ENCODE peak calls at places on chromosomes 3 and 15, in seven cellular contexts. One of them, this sample, is unnamed. For H3K4me1, the result is how much of the 10 kb centered on the place peaks cover.

GRCh38 chr3:170142373-170142772 is 39.2 kb downstream of the PHC3 start:
- DNase-seq in IMR-90: no peak
- DNase-seq in mesenchymal stem cell: no peak
- DNase-seq in neuronal stem cell: no peak
- DNase-seq in trophoblast cell: no peak
- DNase-seq in H9: no peak
- DNase-seq in H1: no peak
- DNase-seq in this sample: no peak

GRCh38 chr3:111173328-111173900 is 101.8 kb downstream of the NECTIN3 start:
- DNase-seq in IMR-90: peak
- DNase-seq in mesenchymal stem cell: no peak
- DNase-seq in neuronal stem cell: peak
- DNase-seq in trophoblast cell: no peak
- DNase-seq in H9: peak
- DNase-seq in H1: no peak
- DNase-seq in this sample: peak

GRCh38 chr3:60555704-60556340 is 695.4 kb downstream of the FHIT start:
- DNase-seq in IMR-90: peak
- DNase-seq in mesenchymal stem cell: peak
- DNase-seq in neuronal stem cell: peak
- DNase-seq in trophoblast cell: no peak
- DNase-seq in H9: peak
- DNase-seq in H1: no peak
- DNase-seq in this sample: peak

GRCh38 chr3:10500717-10501663 is 4.4 kb downstream of the ATP2B2 start:
- DNase-seq in IMR-90: no peak
- DNase-seq in mesenchymal stem cell: no peak
- DNase-seq in neuronal stem cell: no peak
- DNase-seq in trophoblast cell: no peak
- DNase-seq in H9: no peak
- DNase-seq in H1: no peak
- DNase-seq in this sample: no peak

GRCh38 chr3:11556234-11556633 is 87.5 kb downstream of the VGLL4 start:
- DNase-seq in IMR-90: no peak
- DNase-seq in mesenchymal stem cell: no peak
- DNase-seq in neuronal stem cell: no peak
- DNase-seq in trophoblast cell: no peak
- DNase-seq in H9: no peak
- DNase-seq in H1: no peak
- DNase-seq in this sample: no peak

GRCh38 chr15:57343018-57343417 is 33.3 kb upstream of the CGNL1 start:
- DNase-seq in IMR-90: no peak
- DNase-seq in mesenchymal stem cell: no peak
- DNase-seq in neuronal stem cell: no peak
- DNase-seq in trophoblast cell: no peak
- DNase-seq in H9: no peak
- DNase-seq in H1: no peak
- DNase-seq in this sample: no peak

GRCh38 chr3:40690696-40691597 is 166.2 kb downstream of the ZNF621 start:
- DNase-seq in IMR-90: no peak
- DNase-seq in mesenchymal stem cell: no peak
- DNase-seq in neuronal stem cell: no peak
- DNase-seq in trophoblast cell: no peak
- DNase-seq in H9: no peak
- DNase-seq in H1: no peak
- DNase-seq in this sample: no peak

GRCh38 chr15:25710184-25710583 is 152.9 kb downstream of the ATP10A start:
- DNase-seq in IMR-90: no peak
- DNase-seq in mesenchymal stem cell: no peak
- DNase-seq in neuronal stem cell: peak
- DNase-seq in trophoblast cell: peak
- DNase-seq in H9: peak
- DNase-seq in H1: peak
- DNase-seq in this sample: peak

GRCh38 chr3:78724886-78725285 is 1042.9 kb downstream of the ROBO1 start:
- DNase-seq in IMR-90: no peak
- DNase-seq in mesenchymal stem cell: peak
- DNase-seq in neuronal stem cell: no peak
- DNase-seq in trophoblast cell: no peak
- DNase-seq in H9: no peak
- DNase-seq in H1: no peak
- DNase-seq in this sample: peak

GRCh38 chr3:120180731-120181412 is 86.6 kb upstream of the GSK3B start:
- DNase-seq in IMR-90: no peak
- DNase-seq in mesenchymal stem cell: no peak
- DNase-seq in neuronal stem cell: no peak
- DNase-seq in trophoblast cell: peak
- DNase-seq in H9: no peak
- DNase-seq in H1: no peak
- DNase-seq in this sample: no peak

GRCh38 chr15:72835289-72835890 is 51.8 kb upstream of the ADPGK start:
- DNase-seq in IMR-90: no peak
- DNase-seq in mesenchymal stem cell: no peak
- DNase-seq in neuronal stem cell: peak
- DNase-seq in trophoblast cell: no peak
- DNase-seq in H9: peak
- DNase-seq in H1: peak
- DNase-seq in this sample: peak

GRCh38 chr3:161273589-161274218 is 52.6 kb downstream of the NMD3 start:
- DNase-seq in IMR-90: peak
- DNase-seq in mesenchymal stem cell: peak
- DNase-seq in neuronal stem cell: peak
- DNase-seq in trophoblast cell: peak
- DNase-seq in H9: no peak
- DNase-seq in H1: no peak
- DNase-seq in this sample: peak

GRCh38 chr15:62952969-62953368 is 89.6 kb upstream of the TPM1 start:
- DNase-seq in IMR-90: no peak
- DNase-seq in mesenchymal stem cell: no peak
- DNase-seq in neuronal stem cell: no peak
- DNase-seq in trophoblast cell: peak
- DNase-seq in H9: peak
- DNase-seq in H1: no peak
- DNase-seq in this sample: no peak

GRCh38 chr3:159787191-159787590 is 201.4 kb upstream of the IL12A start:
- DNase-seq in IMR-90: peak
- DNase-seq in mesenchymal stem cell: peak
- DNase-seq in neuronal stem cell: no peak
- DNase-seq in trophoblast cell: peak
- DNase-seq in H9: no peak
- DNase-seq in H1: no peak
- DNase-seq in this sample: peak

GRCh38 chr3:169029674-169030285 is 633.7 kb downstream of the MECOM start:
- DNase-seq in IMR-90: no peak
- DNase-seq in mesenchymal stem cell: no peak
- DNase-seq in neuronal stem cell: no peak
- DNase-seq in trophoblast cell: no peak
- DNase-seq in H9: no peak
- DNase-seq in H1: no peak
- DNase-seq in this sample: no peak

GRCh38 chr3:133868758-133869429 is 26.8 kb downstream of the RAB6B start:
- DNase-seq in IMR-90: no peak
- DNase-seq in mesenchymal stem cell: no peak
- DNase-seq in neuronal stem cell: no peak
- DNase-seq in trophoblast cell: no peak
- DNase-seq in H9: no peak
- DNase-seq in H1: no peak
- DNase-seq in this sample: no peak

GRCh38 chr15:78989701-78990248 is 44.9 kb upstream of the CTSH start:
- DNase-seq in IMR-90: no peak
- DNase-seq in mesenchymal stem cell: no peak
- DNase-seq in neuronal stem cell: no peak
- DNase-seq in trophoblast cell: no peak
- DNase-seq in H9: no peak
- DNase-seq in H1: no peak
- DNase-seq in this sample: no peak

GRCh38 chr15:56249080-56249479 is 5.4 kb upstream of the RFX7 start:
- DNase-seq in IMR-90: peak
- DNase-seq in mesenchymal stem cell: peak
- DNase-seq in neuronal stem cell: no peak
- DNase-seq in trophoblast cell: peak
- DNase-seq in H9: peak
- DNase-seq in H1: no peak
- DNase-seq in this sample: peak

GRCh38 chr15:77160562-77161481 is 89.9 kb upstream of the TSPAN3 start:
- DNase-seq in IMR-90: no peak
- DNase-seq in mesenchymal stem cell: peak
- DNase-seq in neuronal stem cell: no peak
- DNase-seq in trophoblast cell: no peak
- DNase-seq in H9: no peak
- DNase-seq in H1: no peak
- DNase-seq in this sample: no peak

GRCh38 chr3:14962762-14963161 is 15.4 kb downstream of the NR2C2 start:
- DNase-seq in IMR-90: peak
- DNase-seq in mesenchymal stem cell: no peak
- DNase-seq in neuronal stem cell: no peak
- DNase-seq in trophoblast cell: no peak
- DNase-seq in H9: no peak
- DNase-seq in H1: no peak
- DNase-seq in this sample: no peak

GRCh38 chr3:104519968-104520655 is 846.6 kb upstream of the ALCAM start:
- DNase-seq in IMR-90: no peak
- DNase-seq in mesenchymal stem cell: no peak
- DNase-seq in neuronal stem cell: no peak
- DNase-seq in trophoblast cell: no peak
- DNase-seq in H9: no peak
- DNase-seq in H1: no peak
- DNase-seq in this sample: peak

GRCh38 chr3:147412491-147412916 is 3.3 kb downstream of the ZIC1 start:
- DNase-seq in IMR-90: no peak
- DNase-seq in mesenchymal stem cell: no peak
- DNase-seq in neuronal stem cell: peak
- DNase-seq in trophoblast cell: no peak
- DNase-seq in H9: peak
- DNase-seq in H1: no peak
- DNase-seq in this sample: peak

GRCh38 chr3:16849795-16850194 is 35.0 kb upstream of the PLCL2 start:
- DNase-seq in IMR-90: peak
- DNase-seq in mesenchymal stem cell: peak
- DNase-seq in neuronal stem cell: no peak
- DNase-seq in trophoblast cell: no peak
- DNase-seq in H9: no peak
- DNase-seq in H1: no peak
- DNase-seq in this sample: peak

GRCh38 chr3:38641461-38642110 is 7.9 kb downstream of the SCN5A start:
- DNase-seq in IMR-90: no peak
- DNase-seq in mesenchymal stem cell: no peak
- DNase-seq in neuronal stem cell: no peak
- DNase-seq in trophoblast cell: no peak
- DNase-seq in H9: peak
- DNase-seq in H1: no peak
- DNase-seq in this sample: no peak

GRCh38 chr15:98777426-98777825 is 129.1 kb downstream of the IGF1R start:
- DNase-seq in IMR-90: no peak
- DNase-seq in mesenchymal stem cell: no peak
- DNase-seq in neuronal stem cell: no peak
- DNase-seq in trophoblast cell: no peak
- DNase-seq in H9: no peak
- DNase-seq in H1: no peak
- DNase-seq in this sample: no peak

GRCh38 chr15:23869391-23869790 is 182.3 kb upstream of the NDN start:
- DNase-seq in IMR-90: no peak
- DNase-seq in mesenchymal stem cell: peak
- DNase-seq in neuronal stem cell: peak
- DNase-seq in trophoblast cell: no peak
- DNase-seq in H9: peak
- DNase-seq in H1: peak
- DNase-seq in this sample: peak

GRCh38 chr15:55827204-55827603 is 84.3 kb upstream of the PRTG start:
- DNase-seq in IMR-90: peak
- DNase-seq in mesenchymal stem cell: no peak
- DNase-seq in neuronal stem cell: no peak
- DNase-seq in trophoblast cell: no peak
- DNase-seq in H9: no peak
- DNase-seq in H1: no peak
- DNase-seq in this sample: peak

GRCh38 chr15:81108427-81108826 is 25.6 kb upstream of the CFAP161 start:
- DNase-seq in IMR-90: no peak
- DNase-seq in mesenchymal stem cell: peak
- DNase-seq in neuronal stem cell: no peak
- DNase-seq in trophoblast cell: no peak
- DNase-seq in H9: no peak
- DNase-seq in H1: no peak
- DNase-seq in this sample: peak

GRCh38 chr3:81339040-81339845 is 422.2 kb downstream of the GBE1 start:
- DNase-seq in IMR-90: peak
- DNase-seq in mesenchymal stem cell: no peak
- DNase-seq in neuronal stem cell: no peak
- DNase-seq in trophoblast cell: no peak
- DNase-seq in H9: no peak
- DNase-seq in H1: no peak
- DNase-seq in this sample: peak
- H3K4ac ChIP-seq in IMR-90: no peak
- H3K4ac ChIP-seq in mesenchymal stem cell: no peak
- H3K4ac ChIP-seq in neuronal stem cell: no peak
- H3K4ac ChIP-seq in trophoblast cell: no peak
- H3K4ac ChIP-seq in H9: no peak
- H3K4ac ChIP-seq in H1: no peak
- H3K4ac ChIP-seq in this sample: no peak

GRCh38 chr3:73423133-73423532 is 201.6 kb downstream of the PDZRN3 start:
- DNase-seq in IMR-90: no peak
- DNase-seq in mesenchymal stem cell: no peak
- DNase-seq in neuronal stem cell: no peak
- DNase-seq in trophoblast cell: no peak
- DNase-seq in H9: no peak
- DNase-seq in H1: no peak
- DNase-seq in this sample: no peak
- H3K4me1 ChIP-seq in IMR-90: under half
- H3K4me1 ChIP-seq in mesenchymal stem cell: under half
- H3K4me1 ChIP-seq in neuronal stem cell: under half
- H3K4me1 ChIP-seq in trophoblast cell: under half
- H3K4me1 ChIP-seq in H9: under half
- H3K4me1 ChIP-seq in H1: under half
- H3K4me1 ChIP-seq in this sample: under half

GRCh38 chr15:67090297-67091072 is 25.1 kb downstream of the SMAD3 start:
- DNase-seq in IMR-90: no peak
- DNase-seq in mesenchymal stem cell: peak
- DNase-seq in neuronal stem cell: no peak
- DNase-seq in trophoblast cell: no peak
- DNase-seq in H9: no peak
- DNase-seq in H1: no peak
- DNase-seq in this sample: no peak
- H3K4ac ChIP-seq in IMR-90: peak
- H3K4ac ChIP-seq in mesenchymal stem cell: no peak
- H3K4ac ChIP-seq in neuronal stem cell: no peak
- H3K4ac ChIP-seq in trophoblast cell: no peak
- H3K4ac ChIP-seq in H9: no peak
- H3K4ac ChIP-seq in H1: no peak
- H3K4ac ChIP-seq in this sample: no peak

DNA sequence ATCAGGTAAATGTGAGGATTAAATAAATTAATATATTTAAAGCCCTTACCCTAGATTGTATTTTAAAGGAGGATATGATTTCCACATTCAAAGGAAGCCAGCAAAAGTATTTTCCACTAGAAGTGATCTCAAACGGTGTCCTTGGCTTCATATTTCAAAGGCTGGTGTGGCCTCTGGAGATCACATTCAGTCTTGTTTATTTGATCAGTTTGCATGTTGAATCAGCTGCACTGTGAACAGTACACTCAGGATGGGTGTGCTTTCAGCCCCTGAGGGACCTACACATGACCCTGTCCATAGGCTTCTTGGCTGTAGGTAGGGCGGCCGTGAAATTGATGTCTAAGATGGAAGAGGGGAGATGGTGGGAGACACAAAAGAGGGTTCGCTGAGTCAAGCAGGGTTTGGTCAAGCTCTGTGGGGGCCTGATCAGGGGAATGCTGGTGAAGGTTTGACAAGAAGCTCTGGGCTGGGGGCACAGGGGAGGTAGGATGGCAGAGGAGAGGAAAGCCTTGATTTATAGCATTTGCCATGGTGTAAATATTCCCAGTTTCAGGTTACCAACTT is 21.9 kb downstream of the CYP8B1 start:
- DNase-seq in IMR-90: no peak
- DNase-seq in mesenchymal stem cell: no peak
- DNase-seq in neuronal stem cell: no peak
- DNase-seq in trophoblast cell: no peak
- DNase-seq in H9: peak
- DNase-seq in H1: no peak
- DNase-seq in this sample: no peak
- H3K4me1 ChIP-seq in IMR-90: under half
- H3K4me1 ChIP-seq in mesenchymal stem cell: under half
- H3K4me1 ChIP-seq in neuronal stem cell: under half
- H3K4me1 ChIP-seq in trophoblast cell: under half
- H3K4me1 ChIP-seq in H9: under half
- H3K4me1 ChIP-seq in H1: under half
- H3K4me1 ChIP-seq in this sample: under half